ENCODE peak calls at places on chromosome 18, in five cellular contexts. T, N, D, L and K are unnamed samples.

GRCh38 chr18:36635414-36636096 is 193.2 kb downstream of the TPGS2 start:
- DNase-seq in N (no peak), T (no peak), L (no peak), D (no peak), K (no peak)

GRCh38 chr18:51149605-51150429 is 47.7 kb downstream of the MEX3C start:
- DNase-seq in L (no peak), D (no peak), T (no peak), N (no peak), K (no peak)

GRCh38 chr18:55629136-55629535 is 41.1 kb upstream of the TCF4 start:
- DNase-seq in T (no peak), D (no peak), L (no peak), N (no peak), K (no peak)

GRCh38 chr18:31102020-31102684 is at the start of gene DSC2:
- DNase-seq in N (no peak), T (peak; percentile 64), D (peak; percentile 75), L (peak; percentile 63), K (no peak)

GRCh38 chr18:73913505-73913904 is 234.1 kb downstream of the FBXO15 start:
- DNase-seq in L (no peak), T (no peak), N (no peak), D (no peak), K (no peak)

GRCh38 chr18:36307513-36307912 is 10.0 kb downstream of the FHOD3 start:
- DNase-seq in N (no peak), T (no peak), L (no peak), D (no peak), K (no peak)

GRCh38 chr18:11118051-11118450 is 31.3 kb downstream of the PIEZO2 start:
- DNase-seq in L (no peak), N (no peak), T (no peak), D (no peak), K (no peak)

GRCh38 chr18:32930695-32931301 is 158.0 kb upstream of the KLHL14 start:
- DNase-seq in N (peak; percentile 74), D (peak; percentile 74), L (no peak), T (no peak), K (no peak)

GRCh38 chr18:55439036-55439435 is 149.0 kb downstream of the TCF4 start:
- DNase-seq in T (no peak), N (no peak), L (no peak), D (no peak), K (no peak)

GRCh38 chr18:31275722-31276463 is 42.1 kb upstream of the DSG1 start:
- DNase-seq in N (peak; percentile 91), D (no peak), T (no peak), L (no peak), K (no peak)

GRCh38 chr18:45802814-45803492 is 22.5 kb upstream of the SIGLEC15 start:
- DNase-seq in N (no peak), T (no peak), D (no peak), L (no peak), K (no peak)

GRCh38 chr18:39945076-39945475 is 2010.0 kb upstream of the PIK3C3 start:
- DNase-seq in T (no peak), D (no peak), N (no peak), L (no peak), K (no peak)

GRCh38 chr18:8034674-8035073 is 467.6 kb downstream of the PTPRM start:
- DNase-seq in D (no peak), N (no peak), T (no peak), L (no peak), K (no peak)

GRCh38 chr18:22545091-22545795 is 127.5 kb upstream of the CTAGE1 start:
- DNase-seq in D (no peak), L (no peak), N (no peak), T (no peak), K (no peak)

GRCh38 chr18:9971313-9971920 is 57.6 kb downstream of the VAPA start:
- DNase-seq in L (peak; percentile 35), N (peak; percentile 77), T (peak; percentile 51), D (peak; percentile 35), K (peak; percentile 32)

GRCh38 chr18:65751145-65752085 is 603 bp downstream of the CDH7 start:
- DNase-seq in N (no peak), D (no peak), T (no peak), L (no peak), K (no peak)

GRCh38 chr18:30889582-30890301 is 152.8 kb downstream of the DSC3 start:
- DNase-seq in T (no peak), L (no peak), D (peak; percentile 53), N (peak; percentile 33), K (no peak)

GRCh38 chr18:77423468-77423867 is 173.8 kb downstream of the GALR1 start:
- DNase-seq in T (no peak), N (no peak), D (no peak), L (no peak), K (no peak)

GRCh38 chr18:46322411-46322891 is 218.3 kb downstream of the HAUS1 start:
- DNase-seq in N (no peak), T (no peak), L (no peak), D (no peak), K (no peak)

GRCh38 chr18:49047540-49047939 is 96.8 kb upstream of the SMAD7 start:
- DNase-seq in T (no peak), N (no peak), L (no peak), D (no peak), K (no peak)

GRCh38 chr18:24072743-24073142 is 58.2 kb downstream of the TTC39C start:
- DNase-seq in T (no peak), N (no peak), L (no peak), D (no peak), K (no peak)

GRCh38 chr18:7958081-7958896 is 391.2 kb downstream of the PTPRM start:
- DNase-seq in N (no peak), D (no peak), L (no peak), T (no peak), K (no peak)

GRCh38 chr18:59916746-59917145 is 16.9 kb downstream of the PMAIP1 start:
- DNase-seq in T (no peak), L (no peak), D (no peak), N (no peak), K (no peak)

GRCh38 chr18:47342566-47342965 is 91.1 kb upstream of the SKOR2 start:
- DNase-seq in N (no peak), T (no peak), L (no peak), D (no peak), K (no peak)

GRCh38 chr18:13524054-13524453 is 202.3 kb downstream of the FAM210A start:
- DNase-seq in N (no peak), T (no peak), L (no peak), D (no peak), K (no peak)

GRCh38 chr18:58754544-58755068 is 83.3 kb downstream of the MALT1 start:
- DNase-seq in N (peak; percentile 8), T (peak; percentile 69), D (no peak), L (no peak), K (no peak)

GRCh38 chr18:44229693-44230108 is 451.0 kb upstream of the SETBP1 start:
- DNase-seq in N (no peak), T (peak; percentile 80), L (no peak), D (no peak), K (no peak)

GRCh38 chr18:35223797-35224196 is 17.0 kb upstream of the ZNF397 start:
- DNase-seq in N (no peak), D (no peak), T (no peak), L (no peak), K (no peak)

GRCh38 chr18:6120820-6121279 is 225.5 kb upstream of the TMEM200C start:
- DNase-seq in N (no peak), T (no peak), D (no peak), L (no peak), K (no peak)

GRCh38 chr18:33588361-33588760 is 10.3 kb downstream of the ASXL3 start:
- DNase-seq in L (no peak), N (no peak), D (no peak), T (no peak), K (no peak)

GRCh38 chr18:48367557-48367956 is 41.6 kb downstream of the ZBTB7C start:
- DNase-seq in N (no peak), D (no peak), L (no peak), T (no peak), K (no peak)

GRCh38 chr18:48942554-48943261 is 8.1 kb downstream of the SMAD7 start:
- DNase-seq in N (no peak), T (no peak), L (no peak), D (no peak), K (no peak)

GRCh38 chr18:22391571-22392359 is 25.9 kb downstream of the CTAGE1 start:
- DNase-seq in D (peak; percentile 12), N (no peak), T (no peak), L (no peak), K (no peak)

GRCh38 chr18:51753365-51754057 is 556.0 kb upstream of the MEX3C start:
- DNase-seq in D (no peak), N (no peak), L (peak; percentile 56), T (no peak), K (no peak)